ENCODE peak calls at places on chromosome 14, in four cellular contexts. One of them, this sample, is unnamed.

GRCh38 chr14:90839024-90839888 is 23.0 kb upstream of the TTC7B start:
- DNase-seq in foreskin keratinocyte: no peak
- DNase-seq in body of pancreas: peak
- DNase-seq in testis: peak
- DNase-seq in this sample: no peak

GRCh38 chr14:32457213-32457920 is 128.3 kb downstream of the AKAP6 start:
- DNase-seq in body of pancreas: no peak
- DNase-seq in testis: no peak
- DNase-seq in foreskin keratinocyte: no peak
- DNase-seq in this sample: no peak

GRCh38 chr14:73776194-73776537 is 62.0 kb upstream of the PNMA1 start:
- DNase-seq in foreskin keratinocyte: no peak
- DNase-seq in body of pancreas: no peak
- DNase-seq in testis: no peak
- DNase-seq in this sample: no peak

GRCh38 chr14:81970307-81970706 is 436.7 kb upstream of the SEL1L start:
- DNase-seq in body of pancreas: no peak
- DNase-seq in testis: no peak
- DNase-seq in foreskin keratinocyte: no peak
- DNase-seq in this sample: no peak

GRCh38 chr14:103246089-103246488 is 87.9 kb upstream of the EIF5 start:
- DNase-seq in body of pancreas: no peak
- DNase-seq in foreskin keratinocyte: no peak
- DNase-seq in testis: no peak
- DNase-seq in this sample: no peak

GRCh38 chr14:73796881-73797539 is 54.6 kb upstream of the PTGR2 start:
- DNase-seq in foreskin keratinocyte: no peak
- DNase-seq in body of pancreas: no peak
- DNase-seq in testis: no peak
- DNase-seq in this sample: no peak

GRCh38 chr14:75184447-75184846 is 8.0 kb upstream of the TMED10 start:
- DNase-seq in testis: no peak
- DNase-seq in foreskin keratinocyte: no peak
- DNase-seq in body of pancreas: no peak
- DNase-seq in this sample: no peak

GRCh38 chr14:22887260-22887989 is 4.4 kb downstream of the REM2 start:
- DNase-seq in foreskin keratinocyte: peak
- DNase-seq in body of pancreas: peak
- DNase-seq in testis: peak
- DNase-seq in this sample: peak

GRCh38 chr14:53226553-53226952 is 73.4 kb upstream of the DDHD1 start:
- DNase-seq in testis: no peak
- DNase-seq in body of pancreas: no peak
- DNase-seq in foreskin keratinocyte: no peak
- DNase-seq in this sample: no peak

GRCh38 chr14:22296722-22297121 is 292.3 kb downstream of the DAD1 start:
- DNase-seq in body of pancreas: no peak
- DNase-seq in testis: no peak
- DNase-seq in foreskin keratinocyte: peak
- DNase-seq in this sample: peak

GRCh38 chr14:99321236-99321925 is 49.4 kb upstream of the BCL11B start:
- DNase-seq in body of pancreas: no peak
- DNase-seq in foreskin keratinocyte: no peak
- DNase-seq in testis: no peak
- DNase-seq in this sample: no peak

GRCh38 chr14:77805703-77806102 is 5.8 kb downstream of the ADCK1 start:
- DNase-seq in foreskin keratinocyte: no peak
- DNase-seq in testis: no peak
- DNase-seq in body of pancreas: no peak
- DNase-seq in this sample: no peak
- TF ChIP-seq CTCF in foreskin keratinocyte: no peak
- TF ChIP-seq CTCF in testis: no peak
- TF ChIP-seq CTCF in body of pancreas: no peak
- TF ChIP-seq CTCF in this sample: no peak

DNA sequence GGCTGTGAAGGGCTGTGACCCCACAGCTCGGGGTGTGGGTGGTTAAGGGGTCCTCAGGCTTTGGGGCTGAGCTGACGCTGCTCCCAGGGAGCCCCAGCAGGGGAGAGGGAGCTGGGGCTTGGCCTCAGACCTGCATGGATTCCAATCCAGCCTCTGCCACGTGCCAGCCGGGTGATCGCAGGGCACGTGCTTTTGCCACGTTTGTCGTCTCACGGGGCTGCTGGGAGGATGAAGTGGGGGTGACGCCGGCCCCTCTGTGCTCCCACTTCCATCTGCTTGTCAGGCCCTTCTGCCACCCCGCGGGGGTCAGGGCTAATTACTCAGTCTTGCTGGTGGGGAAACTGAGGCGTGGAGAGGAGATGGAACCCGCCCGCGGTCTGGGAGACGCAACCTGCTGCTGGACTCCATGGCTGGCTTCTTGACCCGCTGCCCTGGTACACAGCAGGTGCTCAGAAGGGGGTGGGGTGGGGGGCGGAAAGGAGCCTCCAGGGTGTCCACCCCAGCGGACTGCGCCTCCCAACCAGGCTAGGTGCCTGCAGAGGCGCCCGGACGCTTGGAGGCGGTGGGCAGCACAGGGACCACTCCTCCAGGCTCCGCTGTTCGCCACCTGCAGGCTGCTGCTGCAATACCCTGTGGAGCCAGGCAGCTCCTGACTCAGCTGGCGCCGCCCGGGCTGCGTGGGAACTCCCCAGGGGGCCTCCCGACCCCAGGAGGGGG is 36.4 kb upstream of the PRIMA1 start:
- DNase-seq in foreskin keratinocyte: no peak
- DNase-seq in body of pancreas: no peak
- DNase-seq in testis: no peak
- DNase-seq in this sample: no peak
- H3K27ac ChIP-seq in foreskin keratinocyte: no peak
- H3K27ac ChIP-seq in body of pancreas: no peak
- H3K27ac ChIP-seq in testis: no peak
- H3K27ac ChIP-seq in this sample: no peak

GRCh38 chr14:106417224-106418049 is 891.1 kb downstream of the TMEM121 start:
- DNase-seq in body of pancreas: peak
- DNase-seq in foreskin keratinocyte: no peak
- DNase-seq in testis: peak
- DNase-seq in this sample: no peak
- TF ChIP-seq CTCF in body of pancreas: peak
- TF ChIP-seq CTCF in foreskin keratinocyte: peak
- TF ChIP-seq CTCF in testis: peak
- TF ChIP-seq CTCF in this sample: peak

DNA sequence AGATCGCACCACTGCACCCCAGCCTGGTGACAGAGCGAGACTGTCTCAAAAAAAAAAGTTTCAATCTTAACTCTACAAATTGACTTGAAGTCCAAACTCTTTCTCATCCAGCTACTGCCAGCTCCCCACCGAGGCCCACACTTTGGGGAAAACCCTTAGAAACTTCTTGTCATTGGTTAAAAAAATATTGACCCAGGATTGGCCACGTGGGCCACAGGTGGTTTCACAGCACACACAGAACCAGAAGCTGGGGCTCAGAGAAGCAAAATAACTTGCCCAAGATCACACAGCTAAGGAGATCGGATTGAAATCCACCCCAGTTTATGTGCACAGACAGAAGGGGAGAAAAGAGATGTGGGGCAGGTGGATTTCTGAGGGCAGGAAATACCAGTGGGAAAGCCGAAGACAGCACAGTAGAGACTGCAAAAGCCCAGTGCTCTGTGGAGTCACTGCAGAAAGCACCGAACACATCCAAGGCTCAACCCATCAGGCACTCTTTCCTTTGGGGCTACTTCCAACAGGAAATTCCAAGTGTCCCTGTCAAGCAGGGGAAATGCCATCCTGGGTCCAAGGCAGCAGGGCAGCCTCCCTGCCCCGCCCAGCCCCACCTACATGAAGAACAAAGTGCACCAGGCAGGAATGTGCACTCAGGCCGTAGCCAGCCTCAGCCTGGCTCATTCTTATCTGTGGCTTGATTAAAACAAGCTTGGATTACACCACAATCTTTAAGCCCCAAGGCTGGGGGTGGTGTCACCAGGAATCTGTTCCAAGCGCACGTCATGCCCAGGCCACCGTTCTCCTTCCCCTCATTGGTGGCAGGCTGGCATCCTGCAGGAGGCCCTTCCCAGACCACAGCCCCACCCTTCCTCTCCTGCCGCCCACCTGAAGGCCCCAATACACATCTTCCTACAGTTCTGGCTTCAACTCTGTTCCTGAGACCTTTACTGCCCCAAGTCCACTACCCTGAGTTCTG is 72.5 kb downstream of the ITPK1 start:
- DNase-seq in body of pancreas: peak
- DNase-seq in foreskin keratinocyte: peak
- DNase-seq in testis: peak
- DNase-seq in this sample: peak
- H3K27ac ChIP-seq in body of pancreas: peak
- H3K27ac ChIP-seq in foreskin keratinocyte: peak
- H3K27ac ChIP-seq in testis: peak
- H3K27ac ChIP-seq in this sample: peak

This sample was measured in RWPE1.